ENCODE peak calls at places on chromosomes 12 and 14, in five cellular contexts. One of them, this sample, is unnamed.

GRCh38 chr14:72565200-72565599 is 328.7 kb downstream of the DPF3 start:
- DNase-seq in activated naive CD4-positive, alpha-beta T cell treated with anti-CD3 and anti-CD28 coated beads, Interleukin-2, amount 50 U/mL, for 16 hours: no peak
- DNase-seq in AG20443: peak
- DNase-seq in Daoy: no peak
- DNase-seq in B cell: no peak
- DNase-seq in this sample: no peak

GRCh38 chr14:72614365-72614764 is 279.5 kb downstream of the DPF3 start:
- DNase-seq in AG20443: no peak
- DNase-seq in Daoy: no peak
- DNase-seq in activated naive CD4-positive, alpha-beta T cell treated with anti-CD3 and anti-CD28 coated beads, Interleukin-2, amount 50 U/mL, for 16 hours: no peak
- DNase-seq in B cell: no peak
- DNase-seq in this sample: no peak

GRCh38 chr12:117025481-117026151 is 73.6 kb downstream of the TESC start:
- DNase-seq in B cell: peak
- DNase-seq in Daoy: peak
- DNase-seq in activated naive CD4-positive, alpha-beta T cell treated with anti-CD3 and anti-CD28 coated beads, Interleukin-2, amount 50 U/mL, for 16 hours: peak
- DNase-seq in AG20443: peak
- DNase-seq in this sample: peak

GRCh38 chr14:87547536-87547935 is 445.4 kb downstream of the GALC start:
- DNase-seq in activated naive CD4-positive, alpha-beta T cell treated with anti-CD3 and anti-CD28 coated beads, Interleukin-2, amount 50 U/mL, for 16 hours: no peak
- DNase-seq in Daoy: peak
- DNase-seq in AG20443: no peak
- DNase-seq in B cell: no peak
- DNase-seq in this sample: no peak

GRCh38 chr14:90136904-90137303 is 75.1 kb downstream of the KCNK13 start:
- DNase-seq in activated naive CD4-positive, alpha-beta T cell treated with anti-CD3 and anti-CD28 coated beads, Interleukin-2, amount 50 U/mL, for 16 hours: no peak
- DNase-seq in B cell: no peak
- DNase-seq in AG20443: no peak
- DNase-seq in Daoy: no peak
- DNase-seq in this sample: no peak

GRCh38 chr14:28083456-28083855 is 683.1 kb upstream of the FOXG1 start:
- DNase-seq in activated naive CD4-positive, alpha-beta T cell treated with anti-CD3 and anti-CD28 coated beads, Interleukin-2, amount 50 U/mL, for 16 hours: no peak
- DNase-seq in B cell: no peak
- DNase-seq in Daoy: peak
- DNase-seq in AG20443: no peak
- DNase-seq in this sample: no peak

GRCh38 chr12:5318874-5319273 is 113.0 kb upstream of the NTF3 start:
- DNase-seq in activated naive CD4-positive, alpha-beta T cell treated with anti-CD3 and anti-CD28 coated beads, Interleukin-2, amount 50 U/mL, for 16 hours: no peak
- DNase-seq in Daoy: peak
- DNase-seq in AG20443: peak
- DNase-seq in B cell: no peak
- DNase-seq in this sample: no peak

GRCh38 chr14:97177016-97177415 is 379.8 kb downstream of the VRK1 start:
- DNase-seq in AG20443: no peak
- DNase-seq in activated naive CD4-positive, alpha-beta T cell treated with anti-CD3 and anti-CD28 coated beads, Interleukin-2, amount 50 U/mL, for 16 hours: peak
- DNase-seq in Daoy: peak
- DNase-seq in B cell: peak
- DNase-seq in this sample: no peak

GRCh38 chr12:55934343-55934742 is 3.4 kb downstream of the DGKA start:
- DNase-seq in AG20443: no peak
- DNase-seq in Daoy: no peak
- DNase-seq in B cell: no peak
- DNase-seq in activated naive CD4-positive, alpha-beta T cell treated with anti-CD3 and anti-CD28 coated beads, Interleukin-2, amount 50 U/mL, for 16 hours: no peak
- DNase-seq in this sample: no peak

This sample was measured in activated naive CD8-positive, alpha-beta T cell treated with anti-CD3 and anti-CD28 coated beads, Interleukin-2, amount 10 ng/mL, durations not matched to agents 7 days and 5 days.